ENCODE peak calls at places on chromosomes 6 and 20, in seven cellular contexts. V is stimulated activated CD8-positive, alpha-beta memory T cell treated with anti-CD3 and anti-CD28 coated beads, Interleukin-12 subunit alpha, Interleukin-12 subunit beta, amount 100 ng/mL, for 4 hours; L is NCI-H146; H is CD4-positive, alpha-beta T cell; F is tibial artery; I is MM.1S; B is ELR. N is an unnamed sample.

GRCh38 chr6:39610229-39610628 is 115.0 kb downstream of the KIF6 start:
- DNase-seq in B (no peak), H (no peak), I (no peak), L (no peak), F (no peak), V (no peak), N (no peak)

GRCh38 chr6:149449054-149449453 is 35.8 kb downstream of the ZC3H12D start:
- DNase-seq in B (no peak), F (no peak), V (no peak), H (no peak), L (no peak), I (no peak), N (no peak)

GRCh38 chr6:147751232-147751631 is 242.7 kb downstream of the SAMD5 start:
- DNase-seq in B (no peak), H (no peak), V (no peak), I (no peak), F (no peak), L (no peak), N (no peak)

GRCh38 chr6:82488403-82488802 is 124.8 kb downstream of the TPBG start:
- DNase-seq in L (no peak), I (no peak), V (no peak), H (no peak), B (no peak), F (no peak), N (no peak)

GRCh38 chr20:19964289-19965263 is 52.6 kb upstream of the NAA20 start:
- DNase-seq in F (peak), L (peak), H (no peak), B (peak), V (no peak), I (no peak), N (peak)

GRCh38 chr6:42042108-42042507 is 8.2 kb upstream of the TAF8 start:
- DNase-seq in V (no peak), F (no peak), H (no peak), B (no peak), I (no peak), L (no peak), N (no peak)

GRCh38 chr6:161198176-161198575 is 75.7 kb downstream of the AGPAT4 start:
- DNase-seq in V (no peak), F (no peak), H (no peak), L (no peak), B (no peak), I (no peak), N (no peak)

GRCh38 chr6:24931296-24931695 is 4.5 kb downstream of the RIPOR2 start:
- DNase-seq in B (no peak), F (no peak), L (no peak), I (no peak), H (no peak), V (no peak), N (no peak)

GRCh38 chr20:38242848-38243449 is 17.6 kb downstream of the KIAA1755 start:
- DNase-seq in I (peak), F (no peak), V (no peak), H (no peak), L (no peak), B (peak), N (no peak)

GRCh38 chr20:41424546-41424945 is 57.9 kb upstream of the EMILIN3 start:
- DNase-seq in B (no peak), V (no peak), H (no peak), I (no peak), F (no peak), L (no peak), N (no peak)

GRCh38 chr20:11111191-11111590 is 437.4 kb upstream of the JAG1 start:
- DNase-seq in F (no peak), V (no peak), H (no peak), I (no peak), L (no peak), B (peak), N (no peak)

GRCh38 chr6:30820196-30820595 is 64.1 kb upstream of the DDR1 start:
- DNase-seq in I (no peak), H (no peak), L (no peak), B (peak), F (peak), V (no peak), N (peak)

GRCh38 chr20:63089051-63089907 is 82.5 kb upstream of the BHLHE23 start:
- DNase-seq in F (no peak), V (no peak), I (no peak), L (no peak), H (no peak), B (no peak), N (no peak)